ENCODE peak calls at places on chromosome 19, in four cellular contexts. V, M, C and P are unnamed samples.

GRCh38 chr19:55447421-55448174 is 4.5 kb upstream of the SHISA7 start:
- DNase-seq in V (no peak), M (no peak), C (no peak), P (peak; percentile 78)

GRCh38 chr19:18660051-18660910 is 23.2 kb upstream of the CRTC1 start:
- DNase-seq in V (peak; percentile 70), M (no peak), C (no peak), P (no peak)

GRCh38 chr19:47824396-47824795 is 2.7 kb downstream of the CRX start:
- DNase-seq in V (no peak), M (no peak), C (no peak), P (no peak)

GRCh38 chr19:45123440-45123850 is 30.5 kb downstream of the PPP1R37 start:
- DNase-seq in V (no peak), M (no peak), C (no peak), P (no peak)

GRCh38 chr19:1322198-1322981 is 36.7 kb downstream of the EFNA2 start:
- DNase-seq in V (no peak), M (no peak), C (no peak), P (no peak)

GRCh38 chr19:38736413-38737280 is 7.6 kb downstream of the CAPN12 start:
- DNase-seq in V (peak; percentile 99), M (peak; percentile 17), C (no peak), P (peak; percentile 93)

GRCh38 chr19:52391135-52391534 is 6.5 kb upstream of the ZNF528 start:
- DNase-seq in V (no peak), M (no peak), C (no peak), P (no peak)

GRCh38 chr19:45676851-45677263 is 8.8 kb downstream of the GIPR start:
- DNase-seq in V (no peak), M (no peak), C (no peak), P (no peak)

GRCh38 chr19:18543814-18544475 is 572 bp upstream of the FKBP8 start:
- DNase-seq in V (peak; percentile 93), M (peak; percentile 72), C (peak; percentile 23), P (no peak)

GRCh38 chr19:11528551-11529341 is at the start of gene ECSIT:
- DNase-seq in V (peak; percentile 94), M (peak; percentile 90), C (peak; percentile 98), P (peak; percentile 94)

GRCh38 chr19:2089001-2089711 is 7.0 kb downstream of the MOB3A start:
- DNase-seq in V (no peak), M (peak; percentile 78), C (no peak), P (peak; percentile 67)

GRCh38 chr19:18173054-18173571 is 500 bp upstream of the IFI30 start:
- DNase-seq in V (no peak), M (no peak), C (no peak), P (no peak)

GRCh38 chr19:46211201-46211881 is 18.2 kb upstream of the IGFL1 start:
- DNase-seq in V (no peak), M (no peak), C (no peak), P (no peak)

GRCh38 chr19:6465006-6465405 is 935 bp downstream of the CRB3 start:
- DNase-seq in V (no peak), M (no peak), C (no peak), P (no peak)

GRCh38 chr19:11551603-11552235 is 7.3 kb downstream of the ELOF1 start:
- DNase-seq in V (peak; percentile 62), M (no peak), C (no peak), P (peak; percentile 78)

GRCh38 chr19:51341976-51342580 is at the start of gene VSIG10L:
- DNase-seq in V (no peak), M (no peak), C (no peak), P (no peak)

GRCh38 chr19:12159773-12160414 is 3.0 kb upstream of the ZNF136 start:
- DNase-seq in V (peak; percentile 64), M (no peak), C (no peak), P (peak; percentile 48)

GRCh38 chr19:18774782-18775444 is 16.2 kb downstream of the COMP start:
- DNase-seq in V (no peak), M (no peak), C (no peak), P (no peak)

GRCh38 chr19:5539431-5539833 is 28.3 kb downstream of the TINCR start:
- DNase-seq in V (no peak), M (no peak), C (no peak), P (peak; percentile 66)

GRCh38 chr19:35743640-35744306 is 1.4 kb downstream of the U2AF1L4 start:
- DNase-seq in V (no peak), M (no peak), C (no peak), P (no peak)

GRCh38 chr19:8028951-8029491 is 23.5 kb upstream of the CCL25 start:
- DNase-seq in V (peak; percentile 47), M (no peak), C (no peak), P (no peak)

GRCh38 chr19:10007811-10008211 is 2.5 kb downstream of the COL5A3 start:
- DNase-seq in V (no peak), M (no peak), C (no peak), P (peak; percentile 41)

GRCh38 chr19:48624067-48624594 is 4.8 kb downstream of the SPHK2 start:
- DNase-seq in V (peak; percentile 95), M (peak; percentile 81), C (peak; percentile 82), P (peak; percentile 97)

GRCh38 chr19:13055213-13056051 is 47.2 kb downstream of the LYL1 start:
- DNase-seq in V (no peak), M (no peak), C (no peak), P (peak; percentile 89)

GRCh38 chr19:43532962-43533545 is at the start of gene ZNF575:
- DNase-seq in V (peak; percentile 91), M (peak; percentile 91), C (peak; percentile 61), P (peak; percentile 93)

GRCh38 chr19:29303035-29303706 is 90.2 kb upstream of the UQCRFS1 start:
- DNase-seq in V (no peak), M (no peak), C (no peak), P (no peak)

GRCh38 chr19:5317321-5317720 is 23.3 kb downstream of the PTPRS start:
- DNase-seq in V (no peak), M (no peak), C (no peak), P (no peak)

GRCh38 chr19:45885556-45886426 is at the start of gene IRF2BP1:
- DNase-seq in V (peak; percentile 89), M (no peak), C (peak; percentile 89), P (peak; percentile 91)

GRCh38 chr19:10390652-10391286 is 10.4 kb upstream of the TYK2 start:
- DNase-seq in V (peak; percentile 66), M (no peak), C (peak; percentile 64), P (peak; percentile 85)

GRCh38 chr19:34365463-34366401 is 736 bp downstream of the GPI start:
- DNase-seq in V (peak; percentile 63), M (no peak), C (no peak), P (peak; percentile 67)

GRCh38 chr19:3785464-3785937 is 680 bp downstream of the MATK start:
- DNase-seq in V (peak; percentile 77), M (no peak), C (no peak), P (no peak)
- TF ChIP-seq USF2 in V (no peak), M (no peak), C (no peak), P (no peak)

GRCh38 chr19:40907968-40908735 is 26.1 kb upstream of the CYP2A7 start:
- DNase-seq in V (peak; percentile 79), M (no peak), C (no peak), P (no peak)
- TF ChIP-seq NFIC in V (no peak), M (no peak), C (no peak), P (no peak)

GRCh38 chr19:50314724-50315700 is 14.2 kb downstream of the KCNC3 start:
- DNase-seq in V (no peak), M (no peak), C (no peak), P (peak; percentile 68)
- TF ChIP-seq USF2 in V (no peak), M (no peak), C (no peak), P (no peak)

DNA sequence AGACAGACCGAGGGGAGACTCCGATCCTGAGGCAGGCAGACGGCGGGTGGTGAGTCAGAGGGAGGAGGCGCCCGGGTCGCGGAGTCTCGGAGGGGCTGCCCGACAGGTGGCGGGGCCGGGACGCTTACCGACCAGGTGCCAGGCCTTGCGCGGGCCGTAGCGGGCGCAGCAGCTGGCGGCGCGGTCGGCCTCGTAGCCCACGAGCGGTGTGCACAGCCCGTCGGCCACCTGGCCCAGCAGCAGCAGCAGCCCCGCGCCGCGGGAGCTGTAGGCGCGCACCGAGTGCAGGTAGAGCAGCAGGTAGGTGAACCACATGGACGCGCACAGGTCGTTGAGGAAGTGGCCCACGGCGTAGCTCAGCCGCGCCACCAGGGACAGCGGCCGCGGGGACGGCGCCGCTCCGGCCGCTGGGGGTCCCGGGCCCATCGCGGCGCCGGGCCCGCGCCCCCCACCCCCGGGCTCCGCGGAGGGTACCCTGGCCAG is 367 bp downstream of the MFSD12 start:
- DNase-seq in V (peak; percentile 74), M (no peak), C (no peak), P (peak; percentile 74)
- TF ChIP-seq NFIC in V (no peak), M (no peak), C (no peak), P (no peak)

GRCh38 chr19:14375055-14375581 is 6.1 kb upstream of the ADGRE5 start:
- DNase-seq in V (peak; percentile 6), M (no peak), C (no peak), P (no peak)
- TF ChIP-seq USF2 in V (no peak), M (no peak), C (no peak), P (no peak)